ENCODE peak calls at places on chromosomes 1 and 21, in five cellular contexts. P is uterus, Y is AG09309, S is tibial nerve, Q is HFFc6. U is an unnamed sample.

GRCh38 chr1:235873045-235873444 is 6.3 kb upstream of the LYST start:
- DNase-seq in P (no peak), Y (no peak), S (no peak), Q (no peak), U (no peak)

GRCh38 chr21:45294509-45295291 is 7.0 kb upstream of the POFUT2 start:
- DNase-seq in P (peak; percentile 93), Y (peak; percentile 90), S (peak; percentile 71), Q (peak; percentile 98), U (peak; percentile 93)

GRCh38 chr21:46069166-46069565 is 28.7 kb upstream of the COL6A2 start:
- DNase-seq in P (no peak), Y (no peak), S (no peak), Q (no peak), U (no peak)

GRCh38 chr1:33339413-33339812 is 18.5 kb upstream of the A3GALT2 start:
- DNase-seq in P (no peak), Y (no peak), S (no peak), Q (no peak), U (no peak)

GRCh38 chr1:173295391-173295790 is 88.3 kb upstream of the TNFSF4 start:
- DNase-seq in P (no peak), Y (peak; percentile 4), S (no peak), Q (peak; percentile 2), U (no peak)

GRCh38 chr1:22089134-22089571 is 36.6 kb downstream of the CDC42 start:
- DNase-seq in P (no peak), Y (no peak), S (no peak), Q (no peak), U (no peak)

GRCh38 chr1:154574715-154575114 is 7.1 kb downstream of the CHRNB2 start:
- DNase-seq in P (no peak), Y (no peak), S (no peak), Q (peak; percentile 54), U (no peak)

GRCh38 chr1:36008546-36009197 is 75.2 kb upstream of the TEKT2 start:
- DNase-seq in P (no peak), Y (peak; percentile 31), S (no peak), Q (no peak), U (peak; percentile 15)

GRCh38 chr1:93005252-93005598 is 44.0 kb upstream of the DIPK1A start:
- DNase-seq in P (no peak), Y (no peak), S (no peak), Q (no peak), U (no peak)

GRCh38 chr1:116697892-116698595 is 30.5 kb upstream of the IGSF3 start:
- DNase-seq in P (no peak), Y (no peak), S (no peak), Q (no peak), U (no peak)
- TF ChIP-seq CTCF in P (no peak), Y (no peak), S (no peak), Q (no peak), U (no peak)

GRCh38 chr1:70745199-70745598 is 302.4 kb downstream of the PTGER3 start:
- DNase-seq in P (no peak), Y (no peak), S (no peak), Q (peak; percentile 6), U (no peak)
- TF ChIP-seq CTCF in P (no peak), Y (peak; percentile 64), S (no peak), Q (peak; percentile 68), U (peak; percentile 32)

GRCh38 chr1:27603962-27604578 is at the start of gene AHDC1:
- DNase-seq in P (peak; percentile 93), Y (peak; percentile 53), S (peak; percentile 88), Q (peak; percentile 90), U (no peak)
- TF ChIP-seq CTCF in P (peak; percentile 10), Y (no peak), S (peak; percentile 28), Q (no peak), U (peak; percentile 18)

DNA sequence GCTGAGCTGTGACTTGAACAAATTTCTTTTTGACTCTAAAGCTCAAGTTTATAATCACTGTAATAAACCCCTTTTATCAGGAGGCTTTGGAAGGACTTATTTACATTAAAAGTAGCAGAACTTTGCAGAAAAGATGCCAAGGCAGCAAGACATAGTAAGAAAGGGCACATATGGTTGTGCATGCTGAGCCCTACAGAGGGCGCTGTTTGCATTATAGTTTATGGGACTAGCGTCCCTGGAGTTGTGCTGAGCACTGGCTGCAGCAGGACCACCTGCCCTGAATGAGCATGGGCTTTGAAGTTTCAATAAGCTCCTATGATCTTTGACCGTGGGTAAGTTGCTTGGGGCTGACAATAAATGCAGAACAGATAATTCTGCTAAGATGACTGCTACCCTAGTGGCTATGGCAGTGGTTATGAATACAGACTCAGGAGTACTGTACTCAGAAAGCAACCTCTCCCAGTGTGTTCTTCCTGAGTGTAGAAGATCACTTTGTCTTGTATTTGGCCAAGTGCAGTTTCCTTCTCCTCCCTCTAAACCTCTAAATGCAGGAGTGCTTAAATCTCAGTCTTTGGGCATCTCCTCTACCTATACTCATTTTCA is 45.4 kb upstream of the USP1 start:
- DNase-seq in P (no peak), Y (no peak), S (no peak), Q (no peak), U (no peak)
- TF ChIP-seq CTCF in P (no peak), Y (peak; percentile 46), S (peak; percentile 23), Q (peak; percentile 70), U (peak; percentile 44)

DNA sequence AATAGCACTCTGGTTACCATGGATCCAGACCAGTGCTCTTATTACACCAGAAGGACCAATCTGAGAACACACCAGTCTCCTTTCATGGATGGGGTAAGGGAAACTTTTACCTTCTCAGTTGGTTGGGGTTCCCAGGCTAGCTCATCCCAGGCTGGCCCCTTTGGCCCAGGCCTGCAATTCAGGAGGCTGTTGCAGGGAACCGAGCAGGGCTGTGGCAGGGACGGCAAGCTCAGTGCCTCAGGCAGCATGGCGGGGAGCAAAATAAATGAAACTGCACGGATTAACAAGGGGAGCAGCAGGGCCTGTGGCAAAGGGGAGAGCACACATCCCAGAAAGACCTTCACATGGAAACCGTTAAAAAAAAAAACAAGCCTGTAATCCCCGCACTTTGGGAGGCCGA is 57.0 kb downstream of the DMRTB1 start:
- DNase-seq in P (no peak), Y (no peak), S (no peak), Q (no peak), U (no peak)
- TF ChIP-seq CTCF in P (no peak), Y (no peak), S (no peak), Q (no peak), U (no peak)

DNA sequence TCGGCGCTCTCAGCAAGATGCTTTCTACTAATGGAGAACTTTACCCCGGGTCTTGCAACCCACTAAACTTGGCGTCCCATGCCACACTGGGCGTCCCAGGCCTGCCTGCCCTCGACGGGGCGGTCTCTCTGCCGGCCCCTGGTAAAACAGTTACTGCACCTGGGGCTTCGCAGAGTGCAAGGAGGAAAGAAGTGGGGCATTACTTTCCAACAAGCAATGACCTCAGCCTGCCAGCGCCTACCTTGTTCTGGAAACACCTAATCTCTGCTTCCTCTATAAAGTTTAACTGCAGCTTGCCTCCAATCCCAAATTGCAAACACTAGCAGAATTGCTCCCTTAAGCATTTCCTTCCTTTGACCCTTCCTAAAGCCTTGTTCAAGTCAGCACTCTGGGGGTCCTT is 27.7 kb upstream of the NFIA start:
- DNase-seq in P (no peak), Y (no peak), S (no peak), Q (no peak), U (no peak)
- TF ChIP-seq CTCF in P (no peak), Y (no peak), S (no peak), Q (no peak), U (no peak)

GRCh38 chr1:30977105-30977504 is 68.5 kb upstream of the SDC3 start:
- DNase-seq in P (no peak), Y (no peak), S (no peak), Q (peak; percentile 54), U (no peak)
- TF ChIP-seq CTCF in P (no peak), Y (no peak), S (no peak), Q (peak; percentile 54), U (peak; percentile 23)

GRCh38 chr1:234772345-234773147 is 162.6 kb upstream of the IRF2BP2 start:
- DNase-seq in P (peak; percentile 75), Y (peak; percentile 97), S (no peak), Q (peak; percentile 99), U (peak; percentile 96)

GRCh38 chr1:234770031-234770795 is 160.2 kb upstream of the IRF2BP2 start:
- DNase-seq in P (no peak), Y (no peak), S (no peak), Q (no peak), U (no peak)

GRCh38 chr1:234770924-234771540 is 161.1 kb upstream of the IRF2BP2 start:
- DNase-seq in P (no peak), Y (no peak), S (no peak), Q (no peak), U (no peak)

GRCh38 chr1:234773936-234774677 is 164.1 kb upstream of the IRF2BP2 start:
- DNase-seq in P (no peak), Y (no peak), S (no peak), Q (no peak), U (no peak)

DNA sequence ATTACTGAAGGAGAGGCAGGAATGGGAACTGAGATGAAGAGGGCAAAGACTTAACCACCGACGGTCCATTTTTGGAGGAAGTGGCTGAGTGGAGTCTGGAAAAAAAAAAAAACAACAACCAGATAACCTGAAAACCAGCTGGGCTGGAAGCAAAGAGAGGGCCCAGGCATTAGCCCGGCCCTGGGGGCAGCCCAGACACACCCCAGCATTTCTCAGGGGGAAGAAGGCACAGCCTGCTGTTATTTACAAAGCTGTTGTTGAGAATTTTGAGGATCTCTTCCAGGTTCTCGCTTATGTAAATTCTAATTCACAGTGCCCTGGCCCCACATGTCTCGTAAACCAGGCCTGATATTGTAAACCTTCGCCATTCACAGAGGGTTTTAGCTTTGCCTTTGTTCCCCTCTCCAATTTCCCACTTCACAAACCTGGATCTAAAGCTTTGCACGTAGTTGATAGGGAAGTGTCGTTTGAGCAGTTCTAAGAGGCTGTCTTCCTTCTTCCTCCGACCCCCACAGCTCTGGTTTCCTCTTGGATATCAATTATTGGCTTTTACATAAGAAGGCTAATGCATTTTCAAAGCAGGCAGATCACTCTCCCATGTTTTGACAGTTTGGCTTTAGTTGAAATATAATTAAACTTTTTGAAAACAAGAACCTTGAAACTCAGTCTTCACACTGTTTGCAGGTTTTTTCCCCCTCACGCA is 161.8 kb upstream of the IRF2BP2 start:
- DNase-seq in P (no peak), Y (no peak), S (no peak), Q (no peak), U (no peak)
- TF ChIP-seq CTCF in P (no peak), Y (no peak), S (no peak), Q (no peak), U (no peak)

GRCh38 chr1:110472546-110472945 is 21.6 kb downstream of the PROK1 start:
- DNase-seq in P (no peak), Y (no peak), S (no peak), Q (no peak), U (no peak)

GRCh38 chr1:110466646-110467280 is 15.8 kb downstream of the PROK1 start:
- DNase-seq in P (no peak), Y (no peak), S (no peak), Q (no peak), U (no peak)

GRCh38 chr1:110474444-110474843 is 23.5 kb downstream of the PROK1 start:
- DNase-seq in P (no peak), Y (no peak), S (no peak), Q (no peak), U (no peak)

GRCh38 chr1:110475358-110476027 is 24.5 kb downstream of the PROK1 start:
- DNase-seq in P (no peak), Y (no peak), S (no peak), Q (no peak), U (no peak)

GRCh38 chr1:110471131-110471530 is 20.2 kb downstream of the PROK1 start:
- DNase-seq in P (no peak), Y (no peak), S (no peak), Q (no peak), U (no peak)
- TF ChIP-seq CTCF in P (no peak), Y (peak; percentile 17), S (no peak), Q (no peak), U (no peak)